ENCODE peak calls at places on chromosomes 11 and 22, in seven cellular contexts. I, F, X, O, J, Y and T are unnamed samples.

GRCh38 chr11:68396526-68396925 is 64.0 kb upstream of the PPP6R3 start:
- DNase-seq in I (no peak), F (no peak), X (no peak), O (no peak), J (no peak), Y (no peak), T (no peak)

GRCh38 chr22:30029512-30029911 is 50.8 kb upstream of the HORMAD2 start:
- DNase-seq in I (no peak), F (no peak), X (no peak), O (no peak), J (no peak), Y (no peak), T (no peak)

GRCh38 chr22:49885281-49885680 is 31.6 kb downstream of the ZBED4 start:
- DNase-seq in I (no peak), F (no peak), X (no peak), O (no peak), J (no peak), Y (no peak), T (no peak)

GRCh38 chr22:48353116-48353947 is 1474.3 kb downstream of the BRD1 start:
- DNase-seq in I (no peak), F (no peak), X (no peak), O (no peak), J (no peak), Y (no peak), T (no peak)

GRCh38 chr22:39110631-39111561 is 13.9 kb downstream of the APOBEC3H start:
- DNase-seq in I (no peak), F (no peak), X (no peak), O (no peak), J (no peak), Y (no peak), T (no peak)

GRCh38 chr11:68261006-68261405 is 10.8 kb downstream of the C11orf24 start:
- DNase-seq in I (no peak), F (no peak), X (no peak), O (no peak), J (no peak), Y (no peak), T (no peak)

GRCh38 chr11:12189543-12190235 is 79.3 kb downstream of the MICAL2 start:
- DNase-seq in I (no peak), F (no peak), X (no peak), O (no peak), J (no peak), Y (no peak), T (no peak)

GRCh38 chr11:107043242-107043991 is 25.1 kb upstream of the GUCY1A2 start:
- DNase-seq in I (peak), F (no peak), X (no peak), O (peak), J (no peak), Y (peak), T (no peak)

GRCh38 chr11:64970731-64971151 is 1.2 kb downstream of the MAJIN start:
- DNase-seq in I (no peak), F (peak), X (no peak), O (no peak), J (peak), Y (no peak), T (no peak)

GRCh38 chr11:119144825-119145476 is 3.9 kb upstream of the ABCG4 start:
- DNase-seq in I (no peak), F (no peak), X (peak), O (no peak), J (no peak), Y (peak), T (no peak)

GRCh38 chr11:34997872-34998548 is 81.6 kb downstream of the PDHX start:
- DNase-seq in I (peak), F (no peak), X (no peak), O (no peak), J (no peak), Y (peak), T (no peak)

GRCh38 chr22:37428649-37429586 is 1.6 kb upstream of the ELFN2 start:
- DNase-seq in I (no peak), F (peak), X (no peak), O (no peak), J (no peak), Y (peak), T (no peak)

GRCh38 chr11:122796128-122796717 is 42.1 kb upstream of the CRTAM start:
- DNase-seq in I (no peak), F (peak), X (peak), O (no peak), J (no peak), Y (peak), T (peak)

GRCh38 chr11:132402056-132402684 is 1031.8 kb downstream of the NTM start:
- DNase-seq in I (no peak), F (peak), X (peak), O (no peak), J (no peak), Y (peak), T (no peak)

GRCh38 chr11:68031136-68031459 is 617 bp downstream of the NDUFS8 start:
- DNase-seq in I (no peak), F (no peak), X (no peak), O (no peak), J (no peak), Y (no peak), T (no peak)

GRCh38 chr11:12076840-12077534 is 33.4 kb upstream of the MICAL2 start:
- DNase-seq in I (no peak), F (no peak), X (no peak), O (no peak), J (no peak), Y (no peak), T (no peak)